ENCODE peak calls at places on chromosomes 4 and X, in eight cellular contexts. One of them, this sample, is unnamed.

GRCh38 chr4:140637836-140638235 is 69.1 kb upstream of the UCP1 start:
- DNase-seq in A549: peak
- DNase-seq in cardiac muscle cell: peak
- DNase-seq in PC-3: peak
- DNase-seq in suprapubic skin: no peak
- DNase-seq in prostate gland: no peak
- DNase-seq in HCT116: peak
- DNase-seq in astrocyte: no peak
- DNase-seq in this sample: no peak

GRCh38 chrX:30141966-30142365 is 73.4 kb upstream of the MAGEB2 start:
- DNase-seq in A549: peak
- DNase-seq in cardiac muscle cell: peak
- DNase-seq in PC-3: peak
- DNase-seq in suprapubic skin: no peak
- DNase-seq in prostate gland: no peak
- DNase-seq in HCT116: peak
- DNase-seq in astrocyte: peak
- DNase-seq in this sample: no peak

GRCh38 chr4:3069661-3070199 is 4.6 kb downstream of the HTT-AS start:
- DNase-seq in A549: no peak
- DNase-seq in cardiac muscle cell: no peak
- DNase-seq in PC-3: no peak
- DNase-seq in suprapubic skin: no peak
- DNase-seq in prostate gland: no peak
- DNase-seq in HCT116: no peak
- DNase-seq in astrocyte: no peak
- DNase-seq in this sample: no peak

GRCh38 chr4:74073358-74073757 is 25.6 kb downstream of the CXCL2 start:
- DNase-seq in A549: no peak
- DNase-seq in cardiac muscle cell: no peak
- DNase-seq in PC-3: no peak
- DNase-seq in suprapubic skin: no peak
- DNase-seq in prostate gland: no peak
- DNase-seq in HCT116: no peak
- DNase-seq in astrocyte: no peak
- DNase-seq in this sample: no peak

GRCh38 chrX:119541188-119541587 is 24.0 kb downstream of the STEEP1 start:
- DNase-seq in A549: peak
- DNase-seq in cardiac muscle cell: peak
- DNase-seq in PC-3: peak
- DNase-seq in suprapubic skin: no peak
- DNase-seq in prostate gland: no peak
- DNase-seq in HCT116: no peak
- DNase-seq in astrocyte: peak
- DNase-seq in this sample: no peak

GRCh38 chr4:176044589-176044951 is 21.1 kb upstream of the WDR17 start:
- DNase-seq in A549: no peak
- DNase-seq in cardiac muscle cell: peak
- DNase-seq in PC-3: no peak
- DNase-seq in suprapubic skin: no peak
- DNase-seq in prostate gland: no peak
- DNase-seq in HCT116: no peak
- DNase-seq in astrocyte: peak
- DNase-seq in this sample: no peak

GRCh38 chrX:119236599-119237525 is 777 bp downstream of the PGRMC1 start:
- DNase-seq in A549: peak
- DNase-seq in cardiac muscle cell: peak
- DNase-seq in PC-3: peak
- DNase-seq in suprapubic skin: peak
- DNase-seq in prostate gland: peak
- DNase-seq in HCT116: no peak
- DNase-seq in astrocyte: peak
- DNase-seq in this sample: peak

GRCh38 chr4:3416821-3417221 is 24.9 kb upstream of the HGFAC start:
- DNase-seq in A549: no peak
- DNase-seq in cardiac muscle cell: no peak
- DNase-seq in PC-3: no peak
- DNase-seq in suprapubic skin: peak
- DNase-seq in prostate gland: no peak
- DNase-seq in HCT116: no peak
- DNase-seq in astrocyte: no peak
- DNase-seq in this sample: no peak

GRCh38 chr4:101102114-101102752 is 245.1 kb downstream of the PPP3CA start:
- DNase-seq in A549: no peak
- DNase-seq in cardiac muscle cell: peak
- DNase-seq in PC-3: no peak
- DNase-seq in suprapubic skin: peak
- DNase-seq in prostate gland: no peak
- DNase-seq in HCT116: no peak
- DNase-seq in astrocyte: peak
- DNase-seq in this sample: peak

GRCh38 chr4:101114936-101115372 is 232.4 kb downstream of the PPP3CA start:
- DNase-seq in A549: peak
- DNase-seq in cardiac muscle cell: peak
- DNase-seq in PC-3: peak
- DNase-seq in suprapubic skin: no peak
- DNase-seq in prostate gland: no peak
- DNase-seq in HCT116: peak
- DNase-seq in astrocyte: peak
- DNase-seq in this sample: no peak

GRCh38 chr4:123555500-123556273 is 159.1 kb downstream of the SPRY1 start:
- DNase-seq in A549: peak
- DNase-seq in cardiac muscle cell: peak
- DNase-seq in PC-3: peak
- DNase-seq in suprapubic skin: peak
- DNase-seq in prostate gland: peak
- DNase-seq in HCT116: no peak
- DNase-seq in astrocyte: peak
- DNase-seq in this sample: peak

GRCh38 chr4:992297-993110 is 700 bp downstream of the SLC26A1 start:
- DNase-seq in A549: peak
- DNase-seq in cardiac muscle cell: no peak
- DNase-seq in PC-3: peak
- DNase-seq in suprapubic skin: no peak
- DNase-seq in prostate gland: no peak
- DNase-seq in HCT116: no peak
- DNase-seq in astrocyte: no peak
- DNase-seq in this sample: peak
- H3K4me3 ChIP-seq in A549: peak
- H3K4me3 ChIP-seq in cardiac muscle cell: no peak
- H3K4me3 ChIP-seq in PC-3: no peak
- H3K4me3 ChIP-seq in suprapubic skin: no peak
- H3K4me3 ChIP-seq in prostate gland: no peak
- H3K4me3 ChIP-seq in HCT116: peak
- H3K4me3 ChIP-seq in astrocyte: no peak
- H3K4me3 ChIP-seq in this sample: no peak

GRCh38 chr4:126916626-126917140 is 716.1 kb upstream of the INTU start:
- DNase-seq in A549: no peak
- DNase-seq in cardiac muscle cell: peak
- DNase-seq in PC-3: no peak
- DNase-seq in suprapubic skin: no peak
- DNase-seq in prostate gland: no peak
- DNase-seq in HCT116: no peak
- DNase-seq in astrocyte: peak
- DNase-seq in this sample: no peak
- TF ChIP-seq CTCF in A549: no peak
- TF ChIP-seq CTCF in cardiac muscle cell: no peak
- TF ChIP-seq CTCF in PC-3: no peak
- TF ChIP-seq CTCF in suprapubic skin: no peak
- TF ChIP-seq CTCF in prostate gland: no peak
- TF ChIP-seq CTCF in HCT116: no peak
- TF ChIP-seq CTCF in astrocyte: no peak
- TF ChIP-seq CTCF in this sample: no peak

GRCh38 chr4:113293043-113293560 is 243.6 kb downstream of the ANK2 start:
- DNase-seq in A549: no peak
- DNase-seq in cardiac muscle cell: peak
- DNase-seq in PC-3: no peak
- DNase-seq in suprapubic skin: no peak
- DNase-seq in prostate gland: no peak
- DNase-seq in HCT116: no peak
- DNase-seq in astrocyte: peak
- DNase-seq in this sample: no peak
- H3K27ac ChIP-seq in A549: no peak
- H3K27ac ChIP-seq in cardiac muscle cell: no peak
- H3K27ac ChIP-seq in PC-3: no peak
- H3K27ac ChIP-seq in suprapubic skin: peak
- H3K27ac ChIP-seq in prostate gland: peak
- H3K27ac ChIP-seq in HCT116: no peak
- H3K27ac ChIP-seq in astrocyte: no peak
- H3K27ac ChIP-seq in this sample: no peak

DNA sequence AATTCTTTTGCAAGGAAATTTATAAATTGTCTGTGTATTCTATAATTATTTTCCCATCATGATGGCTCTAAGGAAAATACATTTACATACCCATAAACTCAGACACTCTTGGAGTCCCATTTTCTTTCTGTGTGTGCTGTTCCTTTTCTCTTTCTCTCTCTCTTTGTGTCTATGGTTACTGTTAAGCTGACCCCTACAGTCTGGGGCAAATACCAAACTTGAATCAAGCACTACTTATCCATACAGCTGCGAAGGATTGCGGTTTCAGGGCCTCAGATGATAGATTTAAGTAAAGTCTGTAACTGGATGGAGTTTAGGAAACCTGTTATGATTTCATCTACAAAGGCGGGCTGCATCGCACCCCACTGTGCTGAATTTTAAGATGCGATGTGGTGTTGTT is 150.2 kb downstream of the SHROOM3 start:
- DNase-seq in A549: no peak
- DNase-seq in cardiac muscle cell: peak
- DNase-seq in PC-3: no peak
- DNase-seq in suprapubic skin: no peak
- DNase-seq in prostate gland: no peak
- DNase-seq in HCT116: no peak
- DNase-seq in astrocyte: peak
- DNase-seq in this sample: no peak
- H3K4me3 ChIP-seq in A549: peak
- H3K4me3 ChIP-seq in cardiac muscle cell: no peak
- H3K4me3 ChIP-seq in PC-3: peak
- H3K4me3 ChIP-seq in suprapubic skin: no peak
- H3K4me3 ChIP-seq in prostate gland: no peak
- H3K4me3 ChIP-seq in HCT116: peak
- H3K4me3 ChIP-seq in astrocyte: peak
- H3K4me3 ChIP-seq in this sample: no peak

This sample was measured in pancreas.